ENCODE peak calls at places on chromosomes 13 and 19, in seven cellular contexts. E is AG04449; Y is H1; A is thyroid gland; K is CD4-positive, alpha-beta T cell; L is neural crest cell; F is GM20000. U is an unnamed sample.

GRCh38 chr19:16078759-16079707 is 2.7 kb downstream of the TPM4 start:
- DNase-seq in E (peak; percentile 95), Y (no peak), A (peak; percentile 37), K (peak; percentile 49), L (no peak), F (peak; percentile 82), U (no peak)

GRCh38 chr13:113490496-113491417 is at the start of gene DCUN1D2:
- DNase-seq in E (peak; percentile 53), Y (peak; percentile 94), A (peak; percentile 88), K (peak; percentile 66), L (peak; percentile 79), F (peak; percentile 99), U (peak; percentile 98)

GRCh38 chr19:35269425-35270117 is 809 bp downstream of the USF2 start:
- DNase-seq in E (no peak), Y (peak; percentile 97), A (peak; percentile 91), K (peak; percentile 73), L (peak; percentile 78), F (peak; percentile 95), U (no peak)

GRCh38 chr13:98313023-98313937 is 136.2 kb upstream of the RNF113B start:
- DNase-seq in E (no peak), Y (no peak), A (peak; percentile 41), K (no peak), L (no peak), F (no peak), U (no peak)

GRCh38 chr13:92103673-92104296 is 705.4 kb downstream of the GPC5 start:
- DNase-seq in E (no peak), Y (no peak), A (peak; percentile 25), K (no peak), L (no peak), F (no peak), U (no peak)

GRCh38 chr19:15010497-15011255 is 31.0 kb upstream of the SLC1A6 start:
- DNase-seq in E (no peak), Y (peak; percentile 81), A (no peak), K (no peak), L (no peak), F (no peak), U (no peak)

GRCh38 chr13:102700088-102701031 is 5.5 kb upstream of the METTL21C start:
- DNase-seq in E (no peak), Y (no peak), A (no peak), K (no peak), L (no peak), F (no peak), U (no peak)

GRCh38 chr19:45103200-45103624 is 10.2 kb downstream of the PPP1R37 start:
- DNase-seq in E (no peak), Y (no peak), A (peak; percentile 37), K (peak; percentile 42), L (no peak), F (peak; percentile 51), U (no peak)

GRCh38 chr13:75993823-75994222 is 357.7 kb downstream of the LMO7 start:
- DNase-seq in E (no peak), Y (no peak), A (no peak), K (no peak), L (no peak), F (no peak), U (no peak)

GRCh38 chr19:41910992-41911888 is 17.0 kb downstream of the ERFL start:
- DNase-seq in E (no peak), Y (no peak), A (no peak), K (no peak), L (no peak), F (no peak), U (no peak)

GRCh38 chr19:45769821-45770191 is 754 bp upstream of the SIX5 start:
- DNase-seq in E (no peak), Y (peak; percentile 77), A (peak; percentile 62), K (peak; percentile 45), L (no peak), F (peak; percentile 66), U (no peak)

GRCh38 chr13:25295228-25295627 is 6.2 kb upstream of the NUP58 start:
- DNase-seq in E (no peak), Y (no peak), A (no peak), K (no peak), L (no peak), F (no peak), U (no peak)

GRCh38 chr19:42529248-42529764 is 1.0 kb upstream of the CEACAM1 start:
- DNase-seq in E (no peak), Y (peak; percentile 89), A (peak; percentile 64), K (peak; percentile 56), L (peak; percentile 71), F (peak; percentile 80), U (no peak)

GRCh38 chr13:110168999-110169933 is 137.7 kb downstream of the COL4A1 start:
- DNase-seq in E (no peak), Y (no peak), A (no peak), K (no peak), L (no peak), F (no peak), U (no peak)

GRCh38 chr19:52585604-52586003 is 15.5 kb downstream of the ZNF701 start:
- DNase-seq in E (no peak), Y (no peak), A (no peak), K (no peak), L (no peak), F (no peak), U (no peak)

GRCh38 chr19:35206855-35207254 is 21.7 kb downstream of the FAM187B start:
- DNase-seq in E (no peak), Y (no peak), A (no peak), K (no peak), L (no peak), F (no peak), U (no peak)

GRCh38 chr13:23794267-23795161 is 94.7 kb downstream of the MIPEP start:
- DNase-seq in E (no peak), Y (no peak), A (no peak), K (no peak), L (no peak), F (peak; percentile 52), U (no peak)

GRCh38 chr13:52744842-52745241 is 5.2 kb upstream of the CNMD start:
- DNase-seq in E (no peak), Y (no peak), A (no peak), K (no peak), L (no peak), F (no peak), U (no peak)

GRCh38 chr13:76812971-76813691 is 73.1 kb downstream of the KCTD12 start:
- DNase-seq in E (no peak), Y (no peak), A (peak; percentile 32), K (no peak), L (no peak), F (no peak), U (no peak)

GRCh38 chr13:76792680-76793334 is 93.4 kb downstream of the KCTD12 start:
- DNase-seq in E (peak; percentile 1), Y (no peak), A (peak; percentile 4), K (no peak), L (no peak), F (no peak), U (no peak)

GRCh38 chr13:38941353-38941945 is 49.2 kb downstream of the STOML3 start:
- DNase-seq in E (no peak), Y (no peak), A (no peak), K (no peak), L (no peak), F (no peak), U (no peak)

GRCh38 chr19:58279042-58279924 is 528 bp downstream of the ZNF8 start:
- DNase-seq in E (no peak), Y (peak; percentile 86), A (peak; percentile 61), K (peak; percentile 23), L (peak; percentile 70), F (peak; percentile 52), U (no peak)

GRCh38 chr19:13807421-13808021 is 12.3 kb downstream of the ZSWIM4 start:
- DNase-seq in E (no peak), Y (no peak), A (no peak), K (no peak), L (no peak), F (no peak), U (no peak)

GRCh38 chr19:13803038-13803437 is 7.8 kb downstream of the ZSWIM4 start:
- DNase-seq in E (no peak), Y (no peak), A (no peak), K (no peak), L (no peak), F (no peak), U (no peak)

GRCh38 chr19:13808856-13809255 is 13.6 kb downstream of the ZSWIM4 start:
- DNase-seq in E (no peak), Y (no peak), A (no peak), K (no peak), L (no peak), F (no peak), U (peak; percentile 91)

GRCh38 chr19:13806728-13807127 is 11.5 kb downstream of the ZSWIM4 start:
- DNase-seq in E (no peak), Y (no peak), A (no peak), K (no peak), L (no peak), F (no peak), U (no peak)

GRCh38 chr19:13804830-13805683 is 9.8 kb downstream of the ZSWIM4 start:
- DNase-seq in E (no peak), Y (peak; percentile 82), A (no peak), K (no peak), L (no peak), F (no peak), U (no peak)
- TF ChIP-seq CTCF in E (peak; percentile 18), Y (peak; percentile 92), A (no peak), K (peak; percentile 34), L (peak; percentile 44), F (no peak), U (peak; percentile 59)

GRCh38 chr13:58059624-58060023 is 428.1 kb downstream of the PCDH17 start:
- DNase-seq in E (no peak), Y (no peak), A (no peak), K (no peak), L (no peak), F (no peak), U (no peak)
- TF ChIP-seq CTCF in E (no peak), Y (no peak), A (no peak), K (no peak), L (no peak), F (no peak), U (no peak)

DNA sequence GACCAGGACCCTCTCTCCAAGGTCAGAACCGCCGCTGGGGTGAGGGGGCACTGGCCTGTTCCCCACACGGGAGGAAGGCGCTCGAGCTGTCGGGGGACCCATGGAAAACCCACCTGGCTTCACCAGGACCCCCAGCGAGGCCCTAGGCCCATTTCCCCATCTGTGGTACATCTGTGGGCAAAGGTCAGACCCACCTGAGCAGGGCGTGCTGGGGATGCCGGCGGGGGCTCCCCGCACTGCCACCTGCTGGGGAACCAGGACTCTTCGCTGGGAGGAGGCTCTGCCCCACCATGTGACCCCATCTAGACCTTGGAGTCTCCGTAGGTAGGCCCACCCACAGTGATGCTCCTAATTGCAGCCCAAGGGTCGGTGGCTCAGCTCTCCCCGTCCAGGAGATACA is 511 bp downstream of the WDR88 start:
- DNase-seq in E (no peak), Y (peak; percentile 68), A (no peak), K (no peak), L (no peak), F (peak; percentile 45), U (no peak)
- TF ChIP-seq CTCF in E (peak; percentile 22), Y (peak; percentile 70), A (no peak), K (no peak), L (peak; percentile 33), F (peak; percentile 15), U (peak; percentile 61)

GRCh38 chr13:81048026-81048461 is 707.1 kb upstream of the SPRY2 start:
- DNase-seq in E (no peak), Y (no peak), A (no peak), K (no peak), L (no peak), F (no peak), U (no peak)

DNA sequence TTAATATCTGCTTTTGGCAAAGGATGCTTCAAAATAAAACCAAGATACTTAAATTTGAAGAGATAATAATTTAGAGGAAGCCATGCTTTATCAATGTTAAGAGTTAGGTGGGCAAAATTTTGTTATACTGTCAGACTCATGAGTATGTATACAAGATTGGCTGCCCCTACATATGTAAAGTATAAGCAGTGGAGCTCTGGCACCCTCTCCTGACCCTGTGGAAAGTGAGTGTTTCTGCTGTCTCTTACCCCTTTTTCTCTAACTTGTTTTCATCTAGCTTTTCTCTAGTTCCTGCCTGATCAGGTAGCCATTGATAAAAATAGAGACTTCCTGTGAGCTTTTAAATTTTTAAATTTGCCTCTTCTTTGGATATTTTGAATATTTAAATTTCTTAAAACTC is 710.9 kb upstream of the SPRY2 start:
- DNase-seq in E (no peak), Y (no peak), A (no peak), K (no peak), L (no peak), F (no peak), U (no peak)
- TF ChIP-seq CTCF in E (no peak), Y (no peak), A (no peak), K (no peak), L (no peak), F (no peak), U (peak; percentile 49)

U was measured in chondrocyte.